ENCODE peak calls at places on chromosomes 2 and 18, in eight cellular contexts. I is skeletal muscle cell; F is LoVo; L is C1 segment of cervical spinal cord; D is CD4-positive, CD25-positive, alpha-beta regulatory T cell; S is left lobe of liver; H is osteocyte; U is NCI-H446. G is an unnamed sample.

GRCh38 chr2:226172939-226173338 is 626.7 kb downstream of the IRS1 start:
- DNase-seq in S (no peak), H (no peak), F (no peak), D (no peak), I (no peak), U (no peak), L (no peak), G (no peak)

GRCh38 chr2:235551965-235552364 is 58.1 kb downstream of the AGAP1 start:
- DNase-seq in U (peak), D (no peak), H (no peak), L (peak), F (peak), I (no peak), S (peak), G (peak)

GRCh38 chr2:189901664-189902063 is 117.4 kb downstream of the PMS1 start:
- DNase-seq in I (no peak), H (no peak), D (no peak), U (no peak), F (no peak), L (no peak), S (no peak), G (no peak)

GRCh38 chr2:39380525-39381150 is 56.4 kb downstream of the MAP4K3 start:
- DNase-seq in D (no peak), L (no peak), S (no peak), I (no peak), H (no peak), F (no peak), U (no peak), G (no peak)

GRCh38 chr18:6414723-6415362 is at the start of gene L3MBTL4:
- DNase-seq in D (no peak), S (peak), U (no peak), I (no peak), F (peak), L (no peak), H (no peak), G (peak)

GRCh38 chr2:237673130-237673921 is 45.9 kb downstream of the LRRFIP1 start:
- DNase-seq in L (no peak), U (peak), H (no peak), D (peak), I (no peak), S (no peak), F (peak), G (peak)

GRCh38 chr2:42296226-42296625 is 64.8 kb downstream of the COX7A2L start:
- DNase-seq in D (no peak), H (no peak), F (no peak), U (no peak), S (no peak), I (no peak), L (no peak), G (no peak)

GRCh38 chr2:241933175-241933911 is 63.8 kb downstream of the RTP5 start:
- DNase-seq in D (no peak), H (no peak), I (no peak), U (no peak), S (no peak), L (peak), F (no peak), G (no peak)

GRCh38 chr2:237026981-237027711 is 58.5 kb upstream of the COPS8 start:
- DNase-seq in H (peak), U (peak), I (peak), L (no peak), F (peak), D (peak), S (peak), G (peak)

GRCh38 chr18:25604909-25605247 is 252.9 kb upstream of the ZNF521 start:
- DNase-seq in L (no peak), F (no peak), U (no peak), I (no peak), S (no peak), D (no peak), H (no peak), G (no peak)

GRCh38 chr2:230067990-230068657 is 600 bp downstream of the SLC16A14 start:
- DNase-seq in S (peak), F (peak), D (peak), H (peak), I (no peak), U (peak), L (peak), G (peak)

GRCh38 chr2:176490061-176490861 is 221.0 kb downstream of the MTX2 start:
- DNase-seq in U (no peak), I (no peak), L (no peak), F (no peak), S (peak), D (no peak), H (no peak), G (peak)

GRCh38 chr18:36665952-36666351 is 162.8 kb downstream of the TPGS2 start:
- DNase-seq in U (no peak), F (no peak), I (no peak), H (no peak), D (no peak), S (no peak), L (no peak), G (no peak)

GRCh38 chr2:236287656-236288055 is 23.4 kb upstream of the ASB18 start:
- DNase-seq in L (no peak), S (no peak), D (no peak), U (no peak), H (peak), I (no peak), F (no peak), G (no peak)

GRCh38 chr2:225756198-225756597 is 356.7 kb downstream of the NYAP2 start:
- DNase-seq in U (no peak), S (no peak), H (no peak), L (no peak), I (no peak), D (no peak), F (no peak), G (no peak)

GRCh38 chr2:14516844-14517243 is 115.7 kb upstream of the LRATD1 start:
- DNase-seq in L (no peak), U (no peak), S (no peak), I (peak), F (no peak), D (no peak), H (no peak), G (no peak)

GRCh38 chr2:66581461-66582363 is 146.8 kb downstream of the MEIS1 start:
- DNase-seq in I (no peak), D (no peak), S (no peak), U (no peak), F (no peak), H (no peak), L (no peak), G (peak)

GRCh38 chr18:50356036-50356945 is 18.6 kb upstream of the SKA1 start:
- DNase-seq in U (no peak), D (no peak), L (no peak), S (no peak), F (no peak), H (no peak), I (no peak), G (no peak)

GRCh38 chr2:9370746-9371145 is 52.6 kb downstream of the ITGB1BP1 start:
- DNase-seq in L (no peak), D (no peak), I (no peak), U (no peak), H (no peak), F (no peak), S (no peak), G (no peak)

GRCh38 chr2:43192939-43193651 is 33.3 kb downstream of the ZFP36L2 start:
- DNase-seq in U (no peak), H (no peak), L (no peak), F (no peak), S (no peak), I (no peak), D (no peak), G (no peak)

GRCh38 chr2:17821535-17822451 is 5.5 kb downstream of the MSGN1 start:
- DNase-seq in H (no peak), I (no peak), D (no peak), S (no peak), L (no peak), U (peak), F (no peak), G (no peak)

GRCh38 chr2:174634130-174635014 is 36.8 kb upstream of the WIPF1 start:
- DNase-seq in L (no peak), I (no peak), U (no peak), H (no peak), F (no peak), D (peak), S (no peak), G (no peak)

GRCh38 chr2:236259371-236259770 is 4.8 kb downstream of the ASB18 start:
- DNase-seq in H (peak), U (no peak), I (no peak), L (no peak), F (no peak), D (no peak), S (no peak), G (no peak)

GRCh38 chr2:195587966-195588365 is 69.1 kb upstream of the SLC39A10 start:
- DNase-seq in F (no peak), H (no peak), L (no peak), U (no peak), S (no peak), I (no peak), D (no peak), G (no peak)

GRCh38 chr2:24886640-24887324 is 33.3 kb downstream of the ADCY3 start:
- DNase-seq in D (no peak), I (no peak), H (no peak), U (no peak), L (no peak), F (no peak), S (no peak), G (no peak)

GRCh38 chr2:48313036-48313877 is 216.7 kb upstream of the STON1 start:
- DNase-seq in H (no peak), U (no peak), L (no peak), D (peak), S (no peak), F (no peak), I (no peak), G (no peak)

GRCh38 chr2:181742908-181743722 is 62.8 kb upstream of the NEUROD1 start:
- DNase-seq in D (peak), L (no peak), I (peak), H (no peak), F (peak), U (peak), S (peak), G (no peak)

GRCh38 chr2:104415284-104415683 is 438.6 kb upstream of the POU3F3 start:
- DNase-seq in I (no peak), L (no peak), F (no peak), H (no peak), U (no peak), S (no peak), D (no peak), G (no peak)

GRCh38 chr18:60019463-60019840 is 119.7 kb downstream of the PMAIP1 start:
- DNase-seq in F (no peak), D (no peak), U (no peak), I (no peak), L (no peak), S (no peak), H (no peak), G (no peak)

GRCh38 chr2:46826898-46827245 is 88.7 kb downstream of the MCFD2 start:
- DNase-seq in U (no peak), S (no peak), I (no peak), L (no peak), D (no peak), H (no peak), F (no peak), G (no peak)

GRCh38 chr2:159506179-159506578 is 110.2 kb downstream of the BAZ2B start:
- DNase-seq in U (no peak), I (no peak), D (no peak), F (no peak), H (no peak), L (no peak), S (no peak), G (no peak)

GRCh38 chr18:54931152-54931551 is 28.1 kb downstream of the CCDC68 start:
- DNase-seq in F (no peak), D (no peak), U (no peak), L (no peak), H (no peak), I (no peak), S (no peak), G (no peak)